ENCODE peak calls at places on chromosomes 6 and 20, in five cellular contexts. W is mesenchymal stem cell, F is H1, A is H9, R is trophoblast cell. Y is an unnamed sample.

GRCh38 chr6:15588966-15589634 is 73.7 kb downstream of the DTNBP1 start:
- DNase-seq in W (peak; percentile 82), F (no peak), A (no peak), R (no peak), Y (no peak)

GRCh38 chr20:62860924-62861691 is 514 bp downstream of the TCFL5 start:
- DNase-seq in W (peak; percentile 40), F (no peak), A (peak; percentile 43), R (no peak), Y (peak; percentile 17)

GRCh38 chr6:144007779-144008500 is at the start of gene PLAGL1:
- DNase-seq in W (peak; percentile 73), F (no peak), A (peak; percentile 35), R (peak; percentile 37), Y (peak; percentile 12)

GRCh38 chr6:151948007-151948745 is 140.7 kb downstream of the ESR1 start:
- DNase-seq in W (no peak), F (no peak), A (no peak), R (no peak), Y (no peak)

GRCh38 chr6:7993952-7994351 is 70.2 kb downstream of the BLOC1S5 start:
- DNase-seq in W (no peak), F (no peak), A (no peak), R (no peak), Y (no peak)

GRCh38 chr6:98974309-98974708 is 26.6 kb upstream of the FBXL4 start:
- DNase-seq in W (no peak), F (no peak), A (no peak), R (no peak), Y (no peak)

GRCh38 chr6:82761674-82762345 is 303.8 kb downstream of the UBE3D start:
- DNase-seq in W (peak; percentile 5), F (no peak), A (no peak), R (no peak), Y (no peak)

GRCh38 chr6:106005013-106005412 is 81.1 kb upstream of the PRDM1 start:
- DNase-seq in W (peak; percentile 77), F (no peak), A (no peak), R (no peak), Y (no peak)

GRCh38 chr20:37179671-37180524 is 550 bp upstream of the MROH8 start:
- DNase-seq in W (peak; percentile 70), F (no peak), A (no peak), R (peak; percentile 19), Y (no peak)

GRCh38 chr6:127956260-127956888 is 55.5 kb upstream of the THEMIS start:
- DNase-seq in W (peak; percentile 3), F (peak; percentile 1), A (no peak), R (no peak), Y (no peak)

GRCh38 chr6:112413805-112414204 is 66.7 kb downstream of the RFPL4B start:
- DNase-seq in W (no peak), F (no peak), A (no peak), R (peak; percentile 66), Y (no peak)

GRCh38 chr6:40654828-40655227 is 67.7 kb upstream of the LRFN2 start:
- DNase-seq in W (no peak), F (no peak), A (no peak), R (no peak), Y (no peak)

GRCh38 chr20:59672576-59672975 is 68.2 kb downstream of the PHACTR3 start:
- DNase-seq in W (no peak), F (no peak), A (no peak), R (no peak), Y (no peak)

GRCh38 chr6:72084992-72085569 is 198.7 kb downstream of the RIMS1 start:
- DNase-seq in W (peak; percentile 22), F (no peak), A (no peak), R (no peak), Y (peak; percentile 15)

GRCh38 chr6:107720762-107721161 is 103.4 kb downstream of the SCML4 start:
- DNase-seq in W (no peak), F (no peak), A (no peak), R (no peak), Y (no peak)

GRCh38 chr6:3517350-3517749 is 60.5 kb upstream of the SLC22A23 start:
- DNase-seq in W (peak; percentile 91), F (no peak), A (no peak), R (peak; percentile 91), Y (no peak)

GRCh38 chr6:89763550-89763949 is 56.0 kb downstream of the MDN1 start:
- DNase-seq in W (peak; percentile 6), F (no peak), A (no peak), R (no peak), Y (no peak)

GRCh38 chr20:63877755-63878470 is 12.8 kb downstream of the TPD52L2 start:
- DNase-seq in W (no peak), F (no peak), A (no peak), R (no peak), Y (no peak)

GRCh38 chr6:155100087-155100486 is 105.0 kb downstream of the TIAM2 start:
- DNase-seq in W (no peak), F (no peak), A (no peak), R (no peak), Y (no peak)

GRCh38 chr6:56719310-56719709 is 76.6 kb upstream of the DST start:
- DNase-seq in W (no peak), F (no peak), A (no peak), R (no peak), Y (no peak)

GRCh38 chr20:60427516-60427915 is 469.3 kb downstream of the CDH26 start:
- DNase-seq in W (no peak), F (no peak), A (no peak), R (no peak), Y (no peak)

GRCh38 chr20:47544240-47544639 is 42.6 kb downstream of the NCOA3 start:
- DNase-seq in W (peak; percentile 41), F (no peak), A (no peak), R (no peak), Y (no peak)

GRCh38 chr20:61570796-61571195 is 318.7 kb downstream of the CDH4 start:
- DNase-seq in W (no peak), F (no peak), A (no peak), R (no peak), Y (no peak)

GRCh38 chr20:35539756-35540212 is 2.1 kb upstream of the ERGIC3 start:
- DNase-seq in W (peak; percentile 23), F (no peak), A (peak; percentile 94), R (peak; percentile 88), Y (peak; percentile 69)

GRCh38 chr20:37408930-37409210 is 62.9 kb downstream of the SRC start:
- DNase-seq in W (no peak), F (no peak), A (no peak), R (no peak), Y (no peak)

GRCh38 chr6:156963712-156964700 is 186.8 kb downstream of the ARID1B start:
- DNase-seq in W (peak; percentile 65), F (no peak), A (no peak), R (peak; percentile 66), Y (no peak)

GRCh38 chr6:82251942-82252341 is 4.4 kb upstream of the IBTK start:
- DNase-seq in W (peak; percentile 56), F (no peak), A (no peak), R (no peak), Y (no peak)

GRCh38 chr20:57705103-57705899 is 4.5 kb downstream of the PMEPA1 start:
- DNase-seq in W (no peak), F (no peak), A (no peak), R (no peak), Y (no peak)

GRCh38 chr20:50438986-50439407 is 71.2 kb upstream of the PTPN1 start:
- DNase-seq in W (peak; percentile 86), F (no peak), A (no peak), R (peak; percentile 95), Y (no peak)

GRCh38 chr6:10410214-10410873 is 4.5 kb downstream of the TFAP2A start:
- DNase-seq in W (no peak), F (no peak), A (no peak), R (no peak), Y (no peak)

GRCh38 chr6:21842875-21843274 is 249.3 kb downstream of the SOX4 start:
- DNase-seq in W (no peak), F (no peak), A (no peak), R (no peak), Y (no peak)

GRCh38 chr20:45890997-45891983 is at the start of the genes CTSA and NEURL2:
- DNase-seq in W (peak; percentile 95), F (peak; percentile 79), A (peak; percentile 90), R (peak; percentile 76), Y (peak; percentile 78)

GRCh38 chr20:45888681-45889080 is 1.3 kb upstream of the SPATA25 start:
- DNase-seq in W (no peak), F (no peak), A (no peak), R (no peak), Y (no peak)

GRCh38 chr20:45892828-45893500 is 1.8 kb downstream of the CTSA start:
- DNase-seq in W (no peak), F (no peak), A (no peak), R (no peak), Y (no peak)

GRCh38 chr20:45892049-45892816 is 1.1 kb downstream of the CTSA start:
- DNase-seq in W (peak; percentile 52), F (no peak), A (no peak), R (peak; percentile 37), Y (no peak)

GRCh38 chr20:45890077-45890996 is 671 bp downstream of the NEURL2 start:
- DNase-seq in W (peak; percentile 90), F (peak; percentile 43), A (peak; percentile 90), R (peak; percentile 80), Y (peak; percentile 67)
- H4K91ac ChIP-seq in W (peak overlapping the region; percentile 74), F (peak overlapping the region; percentile 74), A (peak overlapping the region; percentile 24), R (peak overlapping the region; percentile 56), Y (no peak overlapping the region)

GRCh38 chr6:131122516-131122915 is 12.8 kb upstream of the AKAP7 start:
- DNase-seq in W (no peak), F (no peak), A (no peak), R (no peak), Y (no peak)

GRCh38 chr6:131117866-131118265 is 17.4 kb upstream of the AKAP7 start:
- DNase-seq in W (no peak), F (no peak), A (no peak), R (no peak), Y (no peak)

GRCh38 chr6:131124341-131125071 is 10.8 kb upstream of the AKAP7 start:
- DNase-seq in W (no peak), F (no peak), A (no peak), R (peak; percentile 43), Y (no peak)

GRCh38 chr6:131125431-131125830 is 9.8 kb upstream of the AKAP7 start:
- DNase-seq in W (no peak), F (no peak), A (no peak), R (no peak), Y (no peak)

GRCh38 chr6:131122007-131122406 is 13.3 kb upstream of the AKAP7 start:
- DNase-seq in W (no peak), F (no peak), A (no peak), R (no peak), Y (no peak)
- H2BK12ac ChIP-seq in W (no peak overlapping the region), F (no peak overlapping the region), A (no peak overlapping the region), R (no peak overlapping the region), Y (no peak overlapping the region)

GRCh38 chr6:160132297-160132637 is 10.7 kb downstream of the SLC22A1 start:
- DNase-seq in W (no peak), F (no peak), A (no peak), R (no peak), Y (no peak)
- H4K91ac ChIP-seq in W (no peak overlapping the region), F (peak overlapping the region; percentile 84), A (no peak overlapping the region), R (no peak overlapping the region), Y (no peak overlapping the region)

DNA sequence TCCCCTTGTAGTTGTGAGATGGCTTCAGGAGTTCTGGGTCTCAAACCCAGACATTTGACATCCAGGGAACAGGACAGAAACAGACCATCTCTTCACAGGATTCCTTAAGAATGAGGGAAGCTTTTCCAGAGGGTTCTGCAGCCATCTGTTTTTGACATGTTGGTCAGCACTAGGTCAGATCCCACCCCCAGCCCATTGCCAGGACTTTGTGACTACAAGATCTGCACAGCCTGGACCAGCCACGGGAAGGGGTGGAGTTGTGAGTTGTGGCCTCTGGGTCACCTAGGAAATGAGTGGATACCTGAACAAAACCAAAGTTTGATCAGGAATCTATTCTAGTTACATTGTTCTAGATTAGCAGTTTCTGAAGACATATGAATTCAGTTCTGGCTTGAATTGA is 39.2 kb upstream of the SSTR4 start:
- DNase-seq in W (no peak), F (no peak), A (no peak), R (no peak), Y (no peak)
- H2BK12ac ChIP-seq in W (no peak overlapping the region), F (no peak overlapping the region), A (no peak overlapping the region), R (no peak overlapping the region), Y (no peak overlapping the region)